ENCODE peak calls at places on chromosomes 7 and 10, in five cellular contexts. E is H9, Z is Kasumi-1, H is amygdala, C is prostate gland. V is an unnamed sample.

GRCh38 chr10:22369433-22370072 is 24.3 kb downstream of the SPAG6 start:
- DNase-seq in E (no peak), Z (peak), H (no peak), C (no peak), V (peak)

GRCh38 chr7:141366098-141366621 is 185.1 kb upstream of the AGK start:
- DNase-seq in E (peak), Z (no peak), H (no peak), C (no peak), V (no peak)

GRCh38 chr10:69612760-69613159 is 17.3 kb upstream of the FAM241B start:
- DNase-seq in E (no peak), Z (no peak), H (no peak), C (peak), V (no peak)

GRCh38 chr10:8183241-8183704 is 128.8 kb downstream of the GATA3 start:
- DNase-seq in E (no peak), Z (no peak), H (no peak), C (no peak), V (no peak)

GRCh38 chr7:98470131-98470985 is 69.5 kb upstream of the BAIAP2L1 start:
- DNase-seq in E (peak), Z (no peak), H (no peak), C (no peak), V (no peak)

GRCh38 chr10:43226441-43226840 is 40.4 kb downstream of the RASGEF1A start:
- DNase-seq in E (peak), Z (no peak), H (no peak), C (no peak), V (no peak)

GRCh38 chr7:78794101-78794500 is 659.4 kb downstream of the MAGI2 start:
- DNase-seq in E (no peak), Z (no peak), H (no peak), C (no peak), V (no peak)

GRCh38 chr7:512541-513311 is 6.9 kb downstream of the PDGFA start:
- DNase-seq in E (no peak), Z (no peak), H (no peak), C (peak), V (peak)

GRCh38 chr10:119536508-119536837 is 6.0 kb downstream of the RGS10 start:
- DNase-seq in E (no peak), Z (no peak), H (no peak), C (no peak), V (no peak)

GRCh38 chr7:23268746-23269145 is 22.2 kb downstream of the GPNMB start:
- DNase-seq in E (no peak), Z (no peak), H (no peak), C (no peak), V (no peak)

GRCh38 chr7:22632674-22633073 is 94.3 kb upstream of the IL6 start:
- DNase-seq in E (no peak), Z (no peak), H (no peak), C (no peak), V (no peak)

GRCh38 chr10:14580933-14581332 is 193.8 kb downstream of the FAM107B start:
- DNase-seq in E (no peak), Z (no peak), H (no peak), C (no peak), V (no peak)

GRCh38 chr7:41705109-41705871 is 2.4 kb upstream of the INHBA start:
- DNase-seq in E (peak), Z (peak), H (peak), C (peak), V (peak)

GRCh38 chr10:94005050-94005449 is 11.3 kb downstream of the PLCE1 start:
- DNase-seq in E (no peak), Z (no peak), H (no peak), C (peak), V (no peak)

V was measured in NAMALWA.